ENCODE peak calls at places on chromosomes 16 and 17, in six cellular contexts. Y is esophagus squamous epithelium, S is pancreas, W is stomach, M is GM23248, N is neuronal stem cell. O is an unnamed sample.

GRCh38 chr17:29664743-29665479 is 42.2 kb upstream of the CORO6 start:
- DNase-seq in Y (no peak), M (peak), N (no peak), S (no peak), W (no peak), O (no peak)

GRCh38 chr17:62109378-62109902 is 44.4 kb upstream of the MED13 start:
- DNase-seq in Y (no peak), N (peak), W (peak), S (peak), M (peak), O (peak)

GRCh38 chr16:3444032-3444388 is 530 bp downstream of the NAA60 start:
- DNase-seq in S (peak), Y (no peak), W (peak), M (peak), N (no peak), O (no peak)

GRCh38 chr17:42969006-42969581 is 4.8 kb upstream of the AARSD1 start:
- DNase-seq in N (no peak), S (no peak), W (no peak), Y (no peak), M (peak), O (no peak)

GRCh38 chr16:88348377-88349152 is 34.2 kb upstream of the ZNF469 start:
- DNase-seq in Y (no peak), N (no peak), S (no peak), M (no peak), W (no peak), O (no peak)

GRCh38 chr16:77290451-77291110 is 91.4 kb downstream of the SYCE1L start:
- DNase-seq in N (no peak), S (no peak), W (no peak), M (peak), Y (no peak), O (no peak)

GRCh38 chr16:73205153-73205549 is 157.2 kb upstream of the ZFHX3 start:
- DNase-seq in N (no peak), M (no peak), Y (no peak), W (no peak), S (no peak), O (no peak)

GRCh38 chr17:6605142-6605541 is 35.4 kb downstream of the KIAA0753 start:
- DNase-seq in N (no peak), W (no peak), M (no peak), Y (no peak), S (no peak), O (no peak)

GRCh38 chr16:51544850-51545467 is 393.9 kb upstream of the SALL1 start:
- DNase-seq in W (no peak), S (no peak), N (peak), M (no peak), Y (no peak), O (no peak)

GRCh38 chr17:2954898-2955445 is 108.4 kb downstream of the OR1D5 start:
- DNase-seq in M (peak), W (peak), N (no peak), S (no peak), Y (no peak), O (no peak)

GRCh38 chr17:59357219-59357699 is 25.8 kb downstream of the YPEL2 start:
- DNase-seq in S (no peak), M (peak), W (no peak), N (no peak), Y (no peak), O (no peak)

GRCh38 chr16:64656471-64656870 is 465.4 kb downstream of the CDH11 start:
- DNase-seq in M (no peak), Y (no peak), W (no peak), N (no peak), S (no peak), O (no peak)

GRCh38 chr17:27438631-27439030 is 17.6 kb upstream of the KSR1 start:
- DNase-seq in W (no peak), N (no peak), S (no peak), Y (no peak), M (no peak), O (no peak)

GRCh38 chr17:59840329-59840907 is 52.3 kb downstream of the TUBD1 start:
- DNase-seq in W (no peak), S (no peak), Y (no peak), M (peak), N (no peak), O (no peak)

GRCh38 chr17:59476413-59476812 is 89.0 kb upstream of the DHX40 start:
- DNase-seq in N (no peak), W (no peak), M (no peak), S (no peak), Y (no peak), O (no peak)

GRCh38 chr17:16106161-16106891 is 106.7 kb downstream of the TTC19 start:
- DNase-seq in Y (no peak), N (no peak), S (no peak), W (no peak), M (peak), O (no peak)

GRCh38 chr17:5585814-5586558 is 1.7 kb upstream of the NLRP1 start:
- DNase-seq in M (no peak), Y (no peak), W (no peak), N (no peak), S (no peak), O (no peak)

GRCh38 chr17:49637050-49637449 is 40.8 kb downstream of the SPOP start:
- DNase-seq in W (no peak), M (peak), Y (no peak), N (no peak), S (no peak), O (no peak)

GRCh38 chr17:72772331-72772821 is 320.1 kb downstream of the SLC39A11 start:
- DNase-seq in S (no peak), N (no peak), Y (no peak), W (no peak), M (no peak), O (no peak)

GRCh38 chr16:57611184-57611583 is 17.2 kb upstream of the ADGRG1 start:
- DNase-seq in S (peak), N (no peak), M (peak), W (no peak), Y (no peak), O (no peak)

GRCh38 chr16:81609323-81609892 is 164.8 kb downstream of the CMIP start:
- DNase-seq in S (no peak), W (no peak), Y (no peak), N (no peak), M (peak), O (no peak)
- H3K27ac ChIP-seq in S (no peak), W (peak), Y (peak), N (no peak), M (peak), O (no peak)

GRCh38 chr16:66519482-66519881 is 30.4 kb downstream of the TK2 start:
- DNase-seq in N (no peak), Y (no peak), S (no peak), M (no peak), W (no peak), O (no peak)
- H3K27ac ChIP-seq in N (no peak), Y (peak), S (no peak), M (no peak), W (peak), O (no peak)

GRCh38 chr17:74758846-74759163 is 10.4 kb downstream of the NHERF1 start:
- DNase-seq in N (no peak), M (peak), W (no peak), Y (no peak), S (no peak), O (no peak)
- H3K27ac ChIP-seq in N (no peak), M (no peak), W (peak), Y (peak), S (peak), O (no peak)

GRCh38 chr16:84617631-84618427 is at the start of gene COTL1:
- DNase-seq in N (peak), W (peak), M (peak), Y (peak), S (peak), O (no peak)

GRCh38 chr16:84618428-84619102 is 687 bp upstream of the COTL1 start:
- DNase-seq in W (no peak), M (peak), N (peak), S (peak), Y (no peak), O (no peak)

GRCh38 chr16:84616515-84616914 is 1.4 kb downstream of the COTL1 start:
- DNase-seq in M (peak), Y (no peak), S (no peak), W (no peak), N (no peak), O (no peak)

GRCh38 chr16:84619103-84619460 is 1.2 kb upstream of the COTL1 start:
- DNase-seq in S (no peak), M (no peak), W (no peak), Y (no peak), N (no peak), O (no peak)

DNA sequence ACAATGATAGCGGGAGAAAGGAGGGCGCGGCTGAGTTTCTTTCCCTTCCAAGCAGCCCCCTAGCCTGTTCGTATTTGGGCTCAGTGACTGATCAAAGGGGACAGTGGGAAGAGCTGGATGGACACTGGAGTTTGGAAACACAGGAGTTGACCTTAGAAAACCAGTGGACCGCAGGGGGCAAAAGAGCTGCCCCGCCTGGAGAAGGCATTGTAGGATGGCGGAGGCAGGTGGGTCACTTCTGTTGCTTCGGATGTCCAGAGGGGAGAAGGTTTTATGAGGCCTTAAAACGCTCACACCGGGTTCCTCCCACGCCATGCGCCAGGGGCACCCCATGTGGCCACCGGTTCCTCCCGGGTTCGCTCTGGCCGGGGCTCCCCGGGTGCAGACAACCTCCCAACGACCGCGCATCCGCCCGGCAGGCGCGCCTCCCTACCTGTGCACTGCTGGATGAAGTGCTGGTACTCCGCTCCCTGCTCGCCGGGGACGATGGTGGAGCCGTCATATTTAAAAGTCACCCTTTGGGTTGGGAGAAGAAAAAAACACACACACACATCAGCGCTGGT is 729 bp downstream of the COTL1 start:
- DNase-seq in W (peak), N (no peak), M (peak), S (no peak), Y (no peak), O (no peak)
- H3K27ac ChIP-seq in W (peak), N (no peak), M (peak), S (no peak), Y (peak), O (no peak)

GRCh38 chr16:19137621-19138128 is 23.9 kb downstream of the ITPRIPL2 start:
- DNase-seq in N (no peak), W (no peak), S (no peak), Y (no peak), M (no peak), O (no peak)
- H3K27ac ChIP-seq in N (no peak), W (peak), S (no peak), Y (peak), M (no peak), O (peak)

DNA sequence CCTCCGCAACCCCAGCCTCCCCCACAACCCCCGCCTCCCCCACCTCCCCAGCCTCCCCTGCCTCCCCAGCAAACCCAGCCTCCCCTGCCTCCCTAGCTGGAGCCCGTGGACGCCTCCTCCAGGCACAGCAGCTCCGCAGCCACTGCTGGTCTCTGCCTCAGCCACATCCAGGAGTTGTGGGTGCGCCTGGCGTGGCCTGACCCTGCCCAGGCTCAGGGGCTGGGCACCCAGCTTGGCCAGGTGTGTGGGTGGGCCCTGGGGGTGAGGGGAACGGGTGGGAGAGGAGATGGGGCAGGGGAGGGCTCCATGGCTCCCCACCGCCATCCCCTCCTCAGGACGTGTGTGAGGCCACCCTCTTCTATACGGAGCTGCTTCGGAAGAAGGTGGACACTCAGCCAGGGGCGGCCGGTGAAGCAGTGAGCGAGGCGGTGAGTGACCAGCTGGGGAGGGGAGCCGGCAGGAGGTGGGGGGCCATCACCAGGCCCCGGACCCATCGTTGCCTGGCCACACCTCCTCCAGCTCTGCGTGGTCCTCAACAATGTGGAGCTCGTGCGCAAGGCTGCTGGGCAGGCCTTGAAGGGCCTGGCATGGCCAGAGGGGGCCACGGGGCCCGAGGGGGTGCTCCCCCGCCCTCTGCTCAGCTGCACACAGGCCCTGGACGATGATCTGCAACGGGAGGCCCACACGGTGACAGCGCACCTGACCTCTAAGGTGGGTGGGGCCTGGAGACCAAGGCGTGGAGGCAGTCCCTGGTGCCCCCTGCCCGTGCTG is 5.8 kb downstream of the TSR3 start:
- DNase-seq in Y (no peak), S (peak), M (no peak), N (no peak), W (no peak), O (no peak)
- H3K27ac ChIP-seq in Y (no peak), S (no peak), M (no peak), N (no peak), W (no peak), O (no peak)

GRCh38 chr17:4318596-4318995 is 47.9 kb downstream of the UBE2G1 start:
- DNase-seq in N (no peak), W (no peak), Y (no peak), S (no peak), M (peak), O (no peak)

GRCh38 chr17:4316648-4317047 is 49.8 kb downstream of the UBE2G1 start:
- DNase-seq in M (no peak), W (no peak), Y (no peak), S (no peak), N (no peak), O (no peak)

GRCh38 chr17:4318186-4318585 is 48.3 kb downstream of the UBE2G1 start:
- DNase-seq in M (no peak), S (peak), N (no peak), Y (no peak), W (no peak), O (no peak)

GRCh38 chr17:4319221-4319620 is 47.3 kb downstream of the UBE2G1 start:
- DNase-seq in W (no peak), M (no peak), Y (no peak), S (no peak), N (no peak), O (no peak)

DNA sequence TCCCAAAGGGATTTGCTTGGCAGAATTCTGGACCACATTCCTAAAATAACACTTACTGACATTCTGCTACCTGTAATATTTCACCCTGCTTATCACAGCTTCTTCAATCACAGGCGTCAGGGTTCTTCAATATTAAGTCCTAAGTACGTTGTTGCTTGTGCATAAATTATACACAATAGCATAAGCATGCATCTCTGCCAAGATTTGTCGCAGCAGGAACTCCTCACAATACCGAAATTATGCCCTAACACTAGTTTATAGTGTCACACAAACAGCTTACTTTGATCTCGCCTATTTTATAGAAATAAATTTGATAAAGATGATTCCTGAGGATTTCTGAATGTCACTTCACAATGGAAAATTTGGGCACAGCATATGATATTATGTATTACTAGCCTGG is 48.8 kb downstream of the UBE2G1 start:
- DNase-seq in M (no peak), N (no peak), S (no peak), Y (no peak), W (no peak), O (no peak)
- H3K27ac ChIP-seq in M (no peak), N (no peak), S (no peak), Y (peak), W (no peak), O (peak)